ENCODE peak calls at places on chromosome 13, in seven cellular contexts. C is K562, Z is HCT116, Y is HepG2, P is GM12878, L is A549, K is SK-N-SH. Q is an unnamed sample. For H3K4me1, the result is how much of the 10 kb centered on the place peaks cover.

GRCh38 chr13:40146063-40146462 is 490.6 kb downstream of the COG6 start:
- DNase-seq in C (no peak), Z (no peak), Y (no peak), P (no peak), L (no peak), K (no peak), Q (peak)

GRCh38 chr13:87235621-87236020 is 435.6 kb upstream of the SLITRK5 start:
- DNase-seq in C (no peak), Z (no peak), Y (no peak), P (no peak), L (no peak), K (no peak), Q (no peak)

GRCh38 chr13:48281556-48281955 is 22.0 kb upstream of the RB1 start:
- DNase-seq in C (no peak), Z (no peak), Y (no peak), P (no peak), L (no peak), K (no peak), Q (no peak)

GRCh38 chr13:60583196-60583908 is 186.3 kb downstream of the TDRD3 start:
- DNase-seq in C (no peak), Z (no peak), Y (peak), P (no peak), L (no peak), K (no peak), Q (peak)

GRCh38 chr13:29993716-29994488 is 143.5 kb upstream of the UBL3 start:
- DNase-seq in C (no peak), Z (no peak), Y (no peak), P (no peak), L (no peak), K (no peak), Q (no peak)

GRCh38 chr13:113855012-113855921 is 8.6 kb downstream of the GAS6 start:
- DNase-seq in C (no peak), Z (no peak), Y (no peak), P (no peak), L (no peak), K (no peak), Q (no peak)

GRCh38 chr13:114339779-114340534 is 25.7 kb downstream of the CHAMP1 start:
- DNase-seq in C (no peak), Z (peak), Y (peak), P (no peak), L (peak), K (peak), Q (peak)

GRCh38 chr13:99312493-99312883 is 5.3 kb upstream of the GPR183 start:
- DNase-seq in C (no peak), Z (no peak), Y (no peak), P (no peak), L (no peak), K (peak), Q (no peak)

GRCh38 chr13:19597523-19597922 is 35.9 kb upstream of the MPHOSPH8 start:
- DNase-seq in C (no peak), Z (no peak), Y (no peak), P (no peak), L (no peak), K (no peak), Q (no peak)

GRCh38 chr13:114196629-114197028 is 17.6 kb downstream of the CFAP97D2 start:
- DNase-seq in C (no peak), Z (no peak), Y (no peak), P (no peak), L (no peak), K (no peak), Q (no peak)

GRCh38 chr13:67736646-67737420 is 506.7 kb upstream of the PCDH9 start:
- DNase-seq in C (peak), Z (no peak), Y (peak), P (no peak), L (peak), K (peak), Q (peak)

GRCh38 chr13:41222259-41222852 is 28.0 kb upstream of the KBTBD7 start:
- DNase-seq in C (peak), Z (peak), Y (peak), P (peak), L (peak), K (peak), Q (peak)

GRCh38 chr13:43785681-43786471 is 896 bp downstream of the ENOX1 start:
- DNase-seq in C (no peak), Z (no peak), Y (no peak), P (no peak), L (peak), K (peak), Q (peak)
- TF ChIP-seq REST in C (no peak), Z (no peak), Y (peak), P (peak), L (peak), K (peak), Q (peak)

DNA sequence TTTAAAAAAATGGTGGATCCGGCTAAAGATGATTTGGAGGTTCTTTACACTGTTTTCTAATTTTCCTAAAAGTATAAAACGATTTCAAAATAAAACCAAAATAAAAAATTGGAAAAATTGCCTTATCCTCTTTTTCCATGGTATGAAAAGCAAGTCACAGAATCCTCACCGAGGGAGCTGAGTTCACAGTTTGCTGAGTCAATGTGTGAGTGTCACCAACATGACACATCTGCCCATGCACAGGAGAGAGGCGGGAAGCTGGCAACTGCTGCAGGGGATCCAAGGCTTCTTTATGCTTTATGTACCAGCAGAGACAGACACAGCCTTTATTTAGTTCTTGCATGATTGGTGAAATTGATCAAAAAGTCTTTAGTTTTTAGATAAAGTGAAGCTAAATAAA is 157.8 kb downstream of the TNFSF13B start:
- DNase-seq in C (peak), Z (no peak), Y (no peak), P (no peak), L (no peak), K (no peak), Q (no peak)
- H3K4me2 ChIP-seq in C (no peak), Z (no peak), Y (no peak), P (no peak), L (no peak), K (no peak), Q (no peak)

GRCh38 chr13:25699056-25699455 is 327.3 kb downstream of the ATP8A2 start:
- DNase-seq in C (peak), Z (no peak), Y (no peak), P (no peak), L (no peak), K (no peak), Q (no peak)
- H3K4me1 ChIP-seq in C (under half), Z (under half), Y (under half), P (under half), L (under half), K (under half), Q (under half)

GRCh38 chr13:44620057-44620456 is 43.9 kb upstream of the TSC22D1 start:
- DNase-seq in C (no peak), Z (no peak), Y (no peak), P (no peak), L (no peak), K (no peak), Q (no peak)
- TF ChIP-seq REST in C (no peak), Z (no peak), Y (no peak), P (no peak), L (no peak), K (no peak), Q (no peak)

GRCh38 chr13:103004790-103005307 is 61.4 kb downstream of the SLC10A2 start:
- DNase-seq in C (no peak), Z (no peak), Y (no peak), P (no peak), L (no peak), K (no peak), Q (no peak)

GRCh38 chr13:103002279-103002678 is 63.9 kb downstream of the SLC10A2 start:
- DNase-seq in C (no peak), Z (no peak), Y (peak), P (no peak), L (no peak), K (no peak), Q (no peak)

GRCh38 chr13:102999498-102999897 is 66.7 kb downstream of the SLC10A2 start:
- DNase-seq in C (no peak), Z (no peak), Y (no peak), P (no peak), L (no peak), K (no peak), Q (no peak)

DNA sequence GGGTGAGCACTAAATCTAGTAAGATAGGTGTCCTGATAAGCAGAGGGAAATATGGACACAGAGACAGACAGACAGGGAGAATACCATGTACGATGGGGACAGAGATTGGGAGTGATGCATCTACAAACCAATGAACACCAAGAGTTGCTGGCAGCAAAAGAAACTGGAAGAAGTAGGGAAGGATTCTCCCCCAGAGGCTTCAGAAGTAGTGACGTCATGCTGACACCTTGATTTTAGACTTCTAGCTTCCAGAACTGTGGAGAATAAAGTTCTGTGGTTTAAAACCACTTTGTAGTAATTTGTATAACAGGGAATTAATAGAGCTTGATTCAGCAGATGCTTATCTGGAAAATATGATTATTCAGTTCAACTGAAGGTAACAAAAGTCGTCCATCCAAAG is 66.1 kb downstream of the SLC10A2 start:
- DNase-seq in C (no peak), Z (no peak), Y (no peak), P (no peak), L (no peak), K (no peak), Q (no peak)
- H3K4me2 ChIP-seq in C (no peak), Z (no peak), Y (no peak), P (no peak), L (no peak), K (no peak), Q (no peak)

GRCh38 chr13:50512602-50513527 is 330.6 kb downstream of the DLEU7 start:
- DNase-seq in C (peak), Z (no peak), Y (peak), P (no peak), L (no peak), K (no peak), Q (no peak)

GRCh38 chr13:50509771-50510441 is 333.6 kb downstream of the DLEU7 start:
- DNase-seq in C (no peak), Z (no peak), Y (no peak), P (no peak), L (no peak), K (no peak), Q (no peak)

GRCh38 chr13:50511877-50512332 is 331.6 kb downstream of the DLEU7 start:
- DNase-seq in C (peak), Z (no peak), Y (peak), P (peak), L (no peak), K (no peak), Q (no peak)

GRCh38 chr13:50513528-50513863 is 330.0 kb downstream of the DLEU7 start:
- DNase-seq in C (no peak), Z (no peak), Y (no peak), P (no peak), L (no peak), K (no peak), Q (no peak)

GRCh38 chr13:50509167-50509566 is 334.3 kb downstream of the DLEU7 start:
- DNase-seq in C (no peak), Z (no peak), Y (peak), P (no peak), L (no peak), K (no peak), Q (no peak)
- H3K4me1 ChIP-seq in C (under half), Z (under half), Y (half or more), P (under half), L (under half), K (under half), Q (under half)

GRCh38 chr13:111951982-111952565 is 114.9 kb upstream of the SOX1 start:
- DNase-seq in C (no peak), Z (no peak), Y (no peak), P (no peak), L (no peak), K (no peak), Q (no peak)
- TF ChIP-seq REST in C (no peak), Z (no peak), Y (no peak), P (no peak), L (no peak), K (no peak), Q (no peak)

Q was measured in GM23338.